ENCODE peak calls at places on chromosomes 3 and 15, in nine cellular contexts. One of them, this sample, is unnamed.

GRCh38 chr3:159762238-159762637 is 226.4 kb upstream of the IL12A start:
- DNase-seq in nephron progenitor cell: no peak
- DNase-seq in cardiac fibroblast: no peak
- DNase-seq in GM10248: no peak
- DNase-seq in BE2C: no peak
- DNase-seq in suprapubic skin: no peak
- DNase-seq in WTC11: no peak
- DNase-seq in CD8-positive, alpha-beta T cell: no peak
- DNase-seq in CD4-positive, alpha-beta T cell: no peak
- DNase-seq in this sample: no peak

GRCh38 chr3:179088306-179088705 is 16.7 kb upstream of the ZMAT3 start:
- DNase-seq in nephron progenitor cell: no peak
- DNase-seq in cardiac fibroblast: no peak
- DNase-seq in GM10248: no peak
- DNase-seq in BE2C: peak; percentile 29
- DNase-seq in suprapubic skin: no peak
- DNase-seq in WTC11: no peak
- DNase-seq in CD8-positive, alpha-beta T cell: no peak
- DNase-seq in CD4-positive, alpha-beta T cell: no peak
- DNase-seq in this sample: no peak

GRCh38 chr3:145557405-145557804 is 603.6 kb downstream of the PLOD2 start:
- DNase-seq in nephron progenitor cell: no peak
- DNase-seq in cardiac fibroblast: peak; percentile 9
- DNase-seq in GM10248: no peak
- DNase-seq in BE2C: peak; percentile 23
- DNase-seq in suprapubic skin: no peak
- DNase-seq in WTC11: no peak
- DNase-seq in CD8-positive, alpha-beta T cell: no peak
- DNase-seq in CD4-positive, alpha-beta T cell: no peak
- DNase-seq in this sample: no peak

GRCh38 chr3:187935623-187936156 is 190.4 kb upstream of the BCL6 start:
- DNase-seq in nephron progenitor cell: peak; percentile 11
- DNase-seq in cardiac fibroblast: no peak
- DNase-seq in GM10248: peak; percentile 67
- DNase-seq in BE2C: peak; percentile 91
- DNase-seq in suprapubic skin: no peak
- DNase-seq in WTC11: no peak
- DNase-seq in CD8-positive, alpha-beta T cell: peak; percentile 23
- DNase-seq in CD4-positive, alpha-beta T cell: no peak
- DNase-seq in this sample: no peak

GRCh38 chr3:61601831-61602230 is 40.5 kb downstream of the PTPRG start:
- DNase-seq in nephron progenitor cell: no peak
- DNase-seq in cardiac fibroblast: peak; percentile 15
- DNase-seq in GM10248: no peak
- DNase-seq in BE2C: no peak
- DNase-seq in suprapubic skin: no peak
- DNase-seq in WTC11: no peak
- DNase-seq in CD8-positive, alpha-beta T cell: no peak
- DNase-seq in CD4-positive, alpha-beta T cell: no peak
- DNase-seq in this sample: no peak

GRCh38 chr3:173395412-173396181 is 1.9 kb upstream of the NLGN1 start:
- DNase-seq in nephron progenitor cell: peak; percentile 80
- DNase-seq in cardiac fibroblast: peak; percentile 73
- DNase-seq in GM10248: peak; percentile 67
- DNase-seq in BE2C: peak; percentile 74
- DNase-seq in suprapubic skin: peak; percentile 91
- DNase-seq in WTC11: peak; percentile 85
- DNase-seq in CD8-positive, alpha-beta T cell: peak; percentile 35
- DNase-seq in CD4-positive, alpha-beta T cell: peak; percentile 3
- DNase-seq in this sample: peak; percentile 22

GRCh38 chr15:31871159-31871886 is 159.0 kb upstream of the CHRNA7 start:
- DNase-seq in nephron progenitor cell: no peak
- DNase-seq in cardiac fibroblast: no peak
- DNase-seq in GM10248: no peak
- DNase-seq in BE2C: no peak
- DNase-seq in suprapubic skin: no peak
- DNase-seq in WTC11: no peak
- DNase-seq in CD8-positive, alpha-beta T cell: no peak
- DNase-seq in CD4-positive, alpha-beta T cell: no peak
- DNase-seq in this sample: no peak

GRCh38 chr3:123804676-123805075 is 79.5 kb downstream of the MYLK start:
- DNase-seq in nephron progenitor cell: no peak
- DNase-seq in cardiac fibroblast: no peak
- DNase-seq in GM10248: no peak
- DNase-seq in BE2C: peak; percentile 39
- DNase-seq in suprapubic skin: no peak
- DNase-seq in WTC11: no peak
- DNase-seq in CD8-positive, alpha-beta T cell: no peak
- DNase-seq in CD4-positive, alpha-beta T cell: no peak
- DNase-seq in this sample: no peak

DNA sequence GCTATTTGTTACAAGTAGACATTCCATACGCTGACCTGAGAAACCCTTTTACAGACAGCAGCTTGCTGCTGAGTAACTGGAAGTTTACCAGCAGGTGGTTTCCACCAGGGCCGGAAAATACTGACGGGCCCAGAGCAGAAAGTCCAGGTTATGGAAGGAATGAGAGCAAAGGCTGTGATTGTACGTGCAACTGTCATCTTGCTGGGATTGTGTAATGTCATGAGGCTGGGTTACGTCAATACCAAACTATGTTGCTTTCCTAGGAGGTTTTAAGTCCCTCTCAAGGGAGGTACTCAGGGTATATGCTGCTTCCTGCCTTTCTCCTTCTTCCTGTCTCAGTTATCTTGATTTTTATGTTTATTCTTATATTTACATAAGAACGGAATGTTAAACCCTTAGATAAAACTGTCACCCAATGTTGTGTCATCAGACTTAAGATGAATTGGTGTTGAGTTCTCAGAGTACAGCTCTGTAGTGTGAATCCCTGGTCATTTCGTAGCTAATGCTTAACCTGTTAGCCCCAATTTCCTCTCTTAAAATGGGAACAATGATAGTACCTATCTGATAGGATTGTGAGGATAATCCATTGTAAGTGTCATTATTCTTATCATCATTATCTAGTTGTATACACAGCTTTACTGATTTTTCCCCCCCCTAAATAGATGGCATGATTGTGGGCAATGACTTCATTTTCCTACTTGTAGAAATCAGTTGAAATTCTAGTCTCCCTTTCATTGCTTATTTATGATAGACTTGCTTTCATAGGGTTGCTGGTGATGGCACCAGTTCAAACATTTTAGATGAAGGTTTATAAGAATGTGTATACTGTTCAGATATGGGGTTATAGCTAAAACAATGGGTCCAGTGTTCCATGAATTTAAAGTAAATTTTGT is 101.4 kb downstream of the FNDC3B start:
- DNase-seq in nephron progenitor cell: no peak
- DNase-seq in cardiac fibroblast: peak; percentile 100
- DNase-seq in GM10248: no peak
- DNase-seq in BE2C: no peak
- DNase-seq in suprapubic skin: no peak
- DNase-seq in WTC11: no peak
- DNase-seq in CD8-positive, alpha-beta T cell: no peak
- DNase-seq in CD4-positive, alpha-beta T cell: no peak
- DNase-seq in this sample: no peak
- TF ChIP-seq CTCF in nephron progenitor cell: no peak
- TF ChIP-seq CTCF in cardiac fibroblast: no peak
- TF ChIP-seq CTCF in GM10248: no peak
- TF ChIP-seq CTCF in BE2C: no peak
- TF ChIP-seq CTCF in suprapubic skin: no peak
- TF ChIP-seq CTCF in WTC11: no peak
- TF ChIP-seq CTCF in CD8-positive, alpha-beta T cell: no peak
- TF ChIP-seq CTCF in CD4-positive, alpha-beta T cell: no peak
- TF ChIP-seq CTCF in this sample: no peak

GRCh38 chr15:57343526-57343925 is 32.8 kb upstream of the CGNL1 start:
- DNase-seq in nephron progenitor cell: no peak
- DNase-seq in cardiac fibroblast: no peak
- DNase-seq in GM10248: no peak
- DNase-seq in BE2C: no peak
- DNase-seq in suprapubic skin: no peak
- DNase-seq in WTC11: no peak
- DNase-seq in CD8-positive, alpha-beta T cell: no peak
- DNase-seq in CD4-positive, alpha-beta T cell: no peak
- DNase-seq in this sample: no peak

GRCh38 chr15:57348081-57348480 is 28.2 kb upstream of the CGNL1 start:
- DNase-seq in nephron progenitor cell: no peak
- DNase-seq in cardiac fibroblast: no peak
- DNase-seq in GM10248: no peak
- DNase-seq in BE2C: no peak
- DNase-seq in suprapubic skin: no peak
- DNase-seq in WTC11: no peak
- DNase-seq in CD8-positive, alpha-beta T cell: no peak
- DNase-seq in CD4-positive, alpha-beta T cell: no peak
- DNase-seq in this sample: no peak

GRCh38 chr15:57343018-57343417 is 33.3 kb upstream of the CGNL1 start:
- DNase-seq in nephron progenitor cell: no peak
- DNase-seq in cardiac fibroblast: no peak
- DNase-seq in GM10248: no peak
- DNase-seq in BE2C: no peak
- DNase-seq in suprapubic skin: no peak
- DNase-seq in WTC11: no peak
- DNase-seq in CD8-positive, alpha-beta T cell: no peak
- DNase-seq in CD4-positive, alpha-beta T cell: no peak
- DNase-seq in this sample: no peak

GRCh38 chr15:57344282-57344681 is 32.0 kb upstream of the CGNL1 start:
- DNase-seq in nephron progenitor cell: no peak
- DNase-seq in cardiac fibroblast: no peak
- DNase-seq in GM10248: no peak
- DNase-seq in BE2C: no peak
- DNase-seq in suprapubic skin: no peak
- DNase-seq in WTC11: no peak
- DNase-seq in CD8-positive, alpha-beta T cell: no peak
- DNase-seq in CD4-positive, alpha-beta T cell: no peak
- DNase-seq in this sample: no peak

DNA sequence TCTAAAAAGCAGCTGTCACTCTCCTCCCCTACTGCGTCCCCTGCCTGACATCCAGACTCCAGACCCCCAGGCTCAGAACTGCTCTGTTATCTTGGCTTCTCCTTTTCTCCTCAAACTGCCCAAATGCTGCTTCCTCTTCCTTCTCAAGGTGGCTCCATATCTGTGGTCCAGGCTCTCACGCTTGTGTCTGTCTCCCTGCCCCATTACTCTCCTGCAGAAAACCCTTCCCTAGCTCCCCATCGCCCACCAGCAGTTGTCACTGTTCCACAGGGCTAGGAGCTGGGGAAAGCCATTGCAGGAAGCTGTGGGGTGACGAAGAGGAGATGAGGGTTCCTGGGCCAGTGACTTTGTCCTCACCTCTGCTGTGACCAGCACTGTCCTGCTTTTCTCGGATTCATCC is 30.7 kb upstream of the CGNL1 start:
- DNase-seq in nephron progenitor cell: peak; percentile 22
- DNase-seq in cardiac fibroblast: no peak
- DNase-seq in GM10248: no peak
- DNase-seq in BE2C: no peak
- DNase-seq in suprapubic skin: no peak
- DNase-seq in WTC11: peak; percentile 62
- DNase-seq in CD8-positive, alpha-beta T cell: no peak
- DNase-seq in CD4-positive, alpha-beta T cell: no peak
- DNase-seq in this sample: no peak
- TF ChIP-seq CTCF in nephron progenitor cell: no peak
- TF ChIP-seq CTCF in cardiac fibroblast: peak; percentile 25
- TF ChIP-seq CTCF in GM10248: no peak
- TF ChIP-seq CTCF in BE2C: peak; percentile 39
- TF ChIP-seq CTCF in suprapubic skin: no peak
- TF ChIP-seq CTCF in WTC11: no peak
- TF ChIP-seq CTCF in CD8-positive, alpha-beta T cell: no peak
- TF ChIP-seq CTCF in CD4-positive, alpha-beta T cell: no peak
- TF ChIP-seq CTCF in this sample: peak; percentile 19

GRCh38 chr3:100761211-100761921 is 52.1 kb downstream of the TFG start:
- DNase-seq in nephron progenitor cell: no peak
- DNase-seq in cardiac fibroblast: no peak
- DNase-seq in GM10248: peak; percentile 15
- DNase-seq in BE2C: no peak
- DNase-seq in suprapubic skin: no peak
- DNase-seq in WTC11: peak; percentile 37
- DNase-seq in CD8-positive, alpha-beta T cell: no peak
- DNase-seq in CD4-positive, alpha-beta T cell: no peak
- DNase-seq in this sample: no peak

GRCh38 chr3:100769693-100770092 is 60.4 kb downstream of the TFG start:
- DNase-seq in nephron progenitor cell: no peak
- DNase-seq in cardiac fibroblast: no peak
- DNase-seq in GM10248: no peak
- DNase-seq in BE2C: no peak
- DNase-seq in suprapubic skin: no peak
- DNase-seq in WTC11: no peak
- DNase-seq in CD8-positive, alpha-beta T cell: no peak
- DNase-seq in CD4-positive, alpha-beta T cell: no peak
- DNase-seq in this sample: no peak

GRCh38 chr3:100761951-100762350 is 52.7 kb downstream of the TFG start:
- DNase-seq in nephron progenitor cell: no peak
- DNase-seq in cardiac fibroblast: no peak
- DNase-seq in GM10248: no peak
- DNase-seq in BE2C: no peak
- DNase-seq in suprapubic skin: no peak
- DNase-seq in WTC11: no peak
- DNase-seq in CD8-positive, alpha-beta T cell: no peak
- DNase-seq in CD4-positive, alpha-beta T cell: no peak
- DNase-seq in this sample: no peak

GRCh38 chr3:100766069-100766468 is 56.8 kb downstream of the TFG start:
- DNase-seq in nephron progenitor cell: no peak
- DNase-seq in cardiac fibroblast: no peak
- DNase-seq in GM10248: no peak
- DNase-seq in BE2C: no peak
- DNase-seq in suprapubic skin: no peak
- DNase-seq in WTC11: no peak
- DNase-seq in CD8-positive, alpha-beta T cell: no peak
- DNase-seq in CD4-positive, alpha-beta T cell: no peak
- DNase-seq in this sample: no peak

DNA sequence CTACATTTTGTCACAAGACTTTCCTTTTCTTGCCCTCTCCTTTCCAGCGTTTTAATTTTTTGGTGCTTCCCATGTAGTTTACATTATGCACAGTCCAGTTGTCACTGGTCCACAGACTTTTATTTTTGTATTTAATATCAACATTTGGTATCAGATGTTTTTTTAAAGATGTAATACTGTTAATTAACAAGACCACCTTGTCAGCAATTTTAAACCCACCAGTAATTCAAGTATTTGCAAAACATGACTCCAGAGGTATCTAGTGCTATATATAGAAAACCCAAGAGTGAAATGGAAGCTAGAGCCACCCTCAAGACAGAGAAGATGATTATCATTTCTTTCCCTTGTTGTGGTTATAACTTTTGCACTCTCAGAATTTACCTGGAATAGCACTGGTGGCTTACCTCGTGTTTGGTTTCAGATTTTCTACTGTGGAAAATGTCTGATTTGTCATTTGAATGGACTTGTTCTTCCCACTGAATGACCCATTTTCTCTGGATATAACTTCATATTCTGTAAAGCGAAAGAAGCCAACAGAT is 56.2 kb downstream of the TFG start:
- DNase-seq in nephron progenitor cell: no peak
- DNase-seq in cardiac fibroblast: no peak
- DNase-seq in GM10248: no peak
- DNase-seq in BE2C: no peak
- DNase-seq in suprapubic skin: no peak
- DNase-seq in WTC11: no peak
- DNase-seq in CD8-positive, alpha-beta T cell: no peak
- DNase-seq in CD4-positive, alpha-beta T cell: no peak
- DNase-seq in this sample: no peak
- TF ChIP-seq CTCF in nephron progenitor cell: no peak
- TF ChIP-seq CTCF in cardiac fibroblast: no peak
- TF ChIP-seq CTCF in GM10248: no peak
- TF ChIP-seq CTCF in BE2C: no peak
- TF ChIP-seq CTCF in suprapubic skin: no peak
- TF ChIP-seq CTCF in WTC11: no peak
- TF ChIP-seq CTCF in CD8-positive, alpha-beta T cell: no peak
- TF ChIP-seq CTCF in CD4-positive, alpha-beta T cell: no peak
- TF ChIP-seq CTCF in this sample: no peak

DNA sequence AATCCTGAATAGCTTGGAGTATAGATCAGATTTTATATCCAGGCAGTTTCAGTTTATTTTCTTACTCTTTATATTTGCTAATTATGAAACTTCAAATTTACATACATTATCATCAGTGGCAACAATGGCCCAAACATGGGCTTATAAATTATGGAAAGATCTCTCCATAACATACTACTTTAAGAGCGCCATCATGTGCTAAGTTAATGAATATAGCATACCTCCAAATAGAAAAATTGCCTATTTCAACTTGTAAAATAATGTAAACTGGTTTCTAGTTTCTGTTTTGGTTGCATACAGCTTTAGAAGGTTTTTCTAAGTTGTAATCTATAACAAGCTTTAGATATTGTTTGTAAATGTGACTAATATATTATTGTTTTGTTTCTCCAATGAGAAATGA is 531.3 kb upstream of the UBE2E2 start:
- DNase-seq in nephron progenitor cell: no peak
- DNase-seq in cardiac fibroblast: no peak
- DNase-seq in GM10248: no peak
- DNase-seq in BE2C: no peak
- DNase-seq in suprapubic skin: no peak
- DNase-seq in WTC11: no peak
- DNase-seq in CD8-positive, alpha-beta T cell: no peak
- DNase-seq in CD4-positive, alpha-beta T cell: no peak
- DNase-seq in this sample: no peak
- TF ChIP-seq CTCF in nephron progenitor cell: no peak
- TF ChIP-seq CTCF in cardiac fibroblast: no peak
- TF ChIP-seq CTCF in GM10248: no peak
- TF ChIP-seq CTCF in BE2C: no peak
- TF ChIP-seq CTCF in suprapubic skin: no peak
- TF ChIP-seq CTCF in WTC11: no peak
- TF ChIP-seq CTCF in CD8-positive, alpha-beta T cell: no peak
- TF ChIP-seq CTCF in CD4-positive, alpha-beta T cell: no peak
- TF ChIP-seq CTCF in this sample: no peak

This sample was measured in HFF-Myc.